ENCODE peak calls at places on chromosome 10, in ten cellular contexts. L is HCEC 1CT; K is activated CD4-positive, alpha-beta T cell treated with anti-CD3 and anti-CD28 coated beads, Interleukin-2, amount 50 U/mL, for 48 hours; Y is endothelial cell; G is thyroid gland; V is left lung; Q is neuronal stem cell; W is T-helper 22 cell; D is type B pancreatic cell; Z is heart right ventricle. A is an unnamed sample.

GRCh38 chr10:37930423-37930822 is 46.0 kb downstream of the ZNF25 start:
- DNase-seq in L (no peak), W (no peak), D (no peak), G (no peak), V (no peak), Y (no peak), K (no peak), Q (no peak), Z (no peak), A (no peak)

GRCh38 chr10:117253908-117254307 is 13.0 kb downstream of the SLC18A2 start:
- DNase-seq in Q (no peak), W (no peak), L (no peak), V (no peak), K (no peak), Y (no peak), D (no peak), G (peak), Z (no peak), A (no peak)

GRCh38 chr10:70106958-70107791 is 25.4 kb downstream of the AIFM2 start:
- DNase-seq in Y (peak), K (no peak), Z (no peak), V (no peak), G (no peak), Q (peak), D (no peak), L (no peak), W (no peak), A (no peak)

GRCh38 chr10:103582331-103583123 is 89.0 kb downstream of the NEURL1 start:
- DNase-seq in Q (no peak), L (no peak), W (no peak), Y (no peak), Z (no peak), G (no peak), D (no peak), V (no peak), K (no peak), A (no peak)

GRCh38 chr10:121595806-121596667 is 2.2 kb downstream of the FGFR2 start:
- DNase-seq in G (peak), Y (peak), V (no peak), L (no peak), W (no peak), K (no peak), Z (no peak), Q (peak), D (no peak), A (no peak)

GRCh38 chr10:72484521-72484920 is 129.8 kb upstream of the DNAJB12 start:
- DNase-seq in K (no peak), G (no peak), D (no peak), Z (no peak), Q (no peak), L (no peak), W (no peak), V (no peak), Y (no peak), A (no peak)

GRCh38 chr10:11522821-11523245 is 88.6 kb downstream of the USP6NL start:
- DNase-seq in K (no peak), Q (no peak), G (no peak), Y (no peak), V (no peak), Z (no peak), L (no peak), W (no peak), D (no peak), A (no peak)

GRCh38 chr10:482848-483247 is 206.6 kb downstream of the DIP2C start:
- DNase-seq in D (peak), V (no peak), K (no peak), Z (no peak), G (no peak), W (no peak), Q (no peak), L (no peak), Y (no peak), A (no peak)

GRCh38 chr10:132232553-132232949 is 45.8 kb downstream of the DPYSL4 start:
- DNase-seq in Q (no peak), V (peak), L (no peak), K (peak), G (peak), W (no peak), D (no peak), Y (no peak), Z (peak), A (no peak)

GRCh38 chr10:99742240-99742639 is 10.2 kb downstream of the CUTC start:
- DNase-seq in L (peak), Z (no peak), G (no peak), Q (no peak), D (no peak), W (no peak), K (no peak), Y (no peak), V (no peak), A (no peak)

GRCh38 chr10:49110684-49111319 is 4.5 kb downstream of the VSTM4 start:
- DNase-seq in Z (no peak), L (no peak), D (no peak), Y (no peak), Q (no peak), K (no peak), G (no peak), W (no peak), V (no peak), A (no peak)

GRCh38 chr10:26436848-26437247 is 1.3 kb upstream of the APBB1IP start:
- DNase-seq in G (no peak), W (no peak), V (no peak), K (no peak), D (no peak), L (no peak), Y (no peak), Q (no peak), Z (no peak), A (no peak)

GRCh38 chr10:102119417-102120141 is 589 bp downstream of the LDB1 start:
- DNase-seq in K (peak), Y (peak), L (peak), V (no peak), D (no peak), G (peak), Q (peak), Z (peak), W (no peak), A (peak)

GRCh38 chr10:62047960-62048383 is 146.5 kb downstream of the ARID5B start:
- DNase-seq in W (no peak), Z (no peak), V (no peak), K (peak), L (peak), D (no peak), Y (no peak), G (no peak), Q (no peak), A (peak)

GRCh38 chr10:102744374-102745051 is 765 bp downstream of the WBP1L start:
- DNase-seq in L (no peak), D (no peak), Q (no peak), G (peak), K (no peak), Y (no peak), V (no peak), W (no peak), Z (no peak), A (no peak)

GRCh38 chr10:101617102-101617823 is 29.1 kb downstream of the DPCD start:
- DNase-seq in D (no peak), Y (no peak), L (peak), Z (no peak), Q (no peak), V (no peak), W (no peak), K (no peak), G (no peak), A (no peak)

GRCh38 chr10:84308481-84309304 is 19.7 kb upstream of the CCSER2 start:
- DNase-seq in Y (no peak), K (peak), Z (peak), D (no peak), V (no peak), G (peak), Q (no peak), W (no peak), L (peak), A (no peak)

GRCh38 chr10:69318997-69319727 is 40.9 kb downstream of the HK1 start:
- DNase-seq in Q (no peak), Z (peak), W (peak), K (peak), G (peak), Y (peak), L (peak), V (peak), D (peak), A (peak)

GRCh38 chr10:132776821-132777220 is 9.1 kb downstream of the NKX6-2 start:
- DNase-seq in Z (no peak), Y (no peak), L (no peak), Q (no peak), G (no peak), W (no peak), V (no peak), D (no peak), K (no peak), A (no peak)

GRCh38 chr10:18918545-18918944 is 130.1 kb upstream of the MALRD1 start:
- DNase-seq in Z (no peak), G (no peak), V (no peak), Q (no peak), K (no peak), Y (no peak), D (no peak), W (no peak), L (peak), A (no peak)